ENCODE peak calls at places on chromosome 3, in six cellular contexts. One of them, this sample, is unnamed.

GRCh38 chr3:40505599-40506462 is at the start of gene ZNF620:
- DNase-seq in natural killer cell: peak; percentile 35
- DNase-seq in OCI-LY7: peak; percentile 14
- DNase-seq in RWPE2: peak; percentile 58
- DNase-seq in heart right ventricle: peak; percentile 73
- DNase-seq in HCT116: peak; percentile 76
- DNase-seq in this sample: no peak

GRCh38 chr3:39135170-39135805 is 18.1 kb downstream of the CSRNP1 start:
- DNase-seq in RWPE2: no peak
- DNase-seq in OCI-LY7: no peak
- DNase-seq in natural killer cell: no peak
- DNase-seq in heart right ventricle: peak; percentile 50
- DNase-seq in HCT116: no peak
- DNase-seq in this sample: no peak

GRCh38 chr3:4413467-4413866 is 53.6 kb downstream of the SUMF1 start:
- DNase-seq in natural killer cell: no peak
- DNase-seq in OCI-LY7: no peak
- DNase-seq in RWPE2: no peak
- DNase-seq in HCT116: no peak
- DNase-seq in heart right ventricle: no peak
- DNase-seq in this sample: no peak

GRCh38 chr3:45679805-45680204 is 9.4 kb upstream of the SACM1L start:
- DNase-seq in heart right ventricle: no peak
- DNase-seq in RWPE2: no peak
- DNase-seq in HCT116: no peak
- DNase-seq in OCI-LY7: no peak
- DNase-seq in natural killer cell: no peak
- DNase-seq in this sample: no peak

GRCh38 chr3:121436641-121437040 is 109.1 kb downstream of the POLQ start:
- DNase-seq in OCI-LY7: no peak
- DNase-seq in natural killer cell: no peak
- DNase-seq in RWPE2: no peak
- DNase-seq in heart right ventricle: no peak
- DNase-seq in HCT116: no peak
- DNase-seq in this sample: no peak

GRCh38 chr3:193783166-193783896 is 190.3 kb downstream of the OPA1 start:
- DNase-seq in OCI-LY7: no peak
- DNase-seq in RWPE2: no peak
- DNase-seq in heart right ventricle: no peak
- DNase-seq in natural killer cell: no peak
- DNase-seq in HCT116: no peak
- DNase-seq in this sample: no peak

GRCh38 chr3:177813322-177813721 is 616.0 kb upstream of the TBL1XR1 start:
- DNase-seq in RWPE2: no peak
- DNase-seq in OCI-LY7: no peak
- DNase-seq in HCT116: no peak
- DNase-seq in heart right ventricle: no peak
- DNase-seq in natural killer cell: no peak
- DNase-seq in this sample: no peak

GRCh38 chr3:143314291-143315093 is 194.9 kb downstream of the CHST2 start:
- DNase-seq in RWPE2: no peak
- DNase-seq in natural killer cell: no peak
- DNase-seq in HCT116: no peak
- DNase-seq in OCI-LY7: no peak
- DNase-seq in heart right ventricle: no peak
- DNase-seq in this sample: peak; percentile 69

GRCh38 chr3:14948609-14949038 is 1.2 kb downstream of the NR2C2 start:
- DNase-seq in natural killer cell: no peak
- DNase-seq in OCI-LY7: no peak
- DNase-seq in RWPE2: no peak
- DNase-seq in HCT116: no peak
- DNase-seq in heart right ventricle: no peak
- DNase-seq in this sample: no peak

GRCh38 chr3:9965200-9965875 is 13.1 kb upstream of the PRRT3 start:
- DNase-seq in OCI-LY7: no peak
- DNase-seq in heart right ventricle: no peak
- DNase-seq in natural killer cell: no peak
- DNase-seq in RWPE2: no peak
- DNase-seq in HCT116: no peak
- DNase-seq in this sample: no peak

GRCh38 chr3:9969632-9970019 is 17.0 kb downstream of the EMC3 start:
- DNase-seq in natural killer cell: no peak
- DNase-seq in OCI-LY7: no peak
- DNase-seq in RWPE2: no peak
- DNase-seq in HCT116: no peak
- DNase-seq in heart right ventricle: no peak
- DNase-seq in this sample: no peak

GRCh38 chr3:9966841-9967240 is 14.6 kb upstream of the PRRT3 start:
- DNase-seq in RWPE2: no peak
- DNase-seq in heart right ventricle: no peak
- DNase-seq in natural killer cell: no peak
- DNase-seq in OCI-LY7: no peak
- DNase-seq in HCT116: no peak
- DNase-seq in this sample: no peak

DNA sequence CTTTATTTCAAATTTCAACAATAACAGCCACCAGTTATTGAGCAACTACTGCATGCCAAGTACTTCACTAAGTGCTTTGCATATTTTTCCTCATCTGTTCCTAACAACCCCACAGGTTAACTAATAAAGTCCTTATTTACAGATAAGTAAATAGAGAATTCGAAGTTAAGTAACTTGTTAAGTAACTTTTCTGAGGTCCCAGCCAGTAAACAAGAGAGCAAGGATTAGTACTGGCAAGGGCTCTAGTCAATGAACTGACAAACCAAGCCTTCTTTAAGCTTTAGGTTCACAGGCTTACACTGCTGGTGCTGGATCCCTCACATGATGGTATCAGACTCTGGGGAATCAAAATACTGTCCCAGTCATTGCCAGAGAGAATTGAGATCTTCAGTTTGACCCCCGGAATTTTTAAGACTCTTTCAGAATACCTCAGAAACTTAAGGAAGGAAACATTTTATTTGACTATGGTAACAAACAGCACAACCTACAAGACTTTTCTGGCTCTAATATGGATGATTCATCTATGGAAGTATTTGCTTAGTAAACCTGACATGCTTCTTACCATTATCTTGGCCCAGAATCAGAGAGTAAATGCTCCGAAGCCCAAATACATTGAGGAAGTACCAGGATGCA is 16.5 kb downstream of the EMC3 start:
- DNase-seq in RWPE2: no peak
- DNase-seq in HCT116: no peak
- DNase-seq in natural killer cell: no peak
- DNase-seq in heart right ventricle: no peak
- DNase-seq in OCI-LY7: no peak
- DNase-seq in this sample: no peak
- TF ChIP-seq CTCF in RWPE2: no peak
- TF ChIP-seq CTCF in HCT116: no peak
- TF ChIP-seq CTCF in natural killer cell: no peak
- TF ChIP-seq CTCF in heart right ventricle: no peak
- TF ChIP-seq CTCF in OCI-LY7: no peak
- TF ChIP-seq CTCF in this sample: no peak

DNA sequence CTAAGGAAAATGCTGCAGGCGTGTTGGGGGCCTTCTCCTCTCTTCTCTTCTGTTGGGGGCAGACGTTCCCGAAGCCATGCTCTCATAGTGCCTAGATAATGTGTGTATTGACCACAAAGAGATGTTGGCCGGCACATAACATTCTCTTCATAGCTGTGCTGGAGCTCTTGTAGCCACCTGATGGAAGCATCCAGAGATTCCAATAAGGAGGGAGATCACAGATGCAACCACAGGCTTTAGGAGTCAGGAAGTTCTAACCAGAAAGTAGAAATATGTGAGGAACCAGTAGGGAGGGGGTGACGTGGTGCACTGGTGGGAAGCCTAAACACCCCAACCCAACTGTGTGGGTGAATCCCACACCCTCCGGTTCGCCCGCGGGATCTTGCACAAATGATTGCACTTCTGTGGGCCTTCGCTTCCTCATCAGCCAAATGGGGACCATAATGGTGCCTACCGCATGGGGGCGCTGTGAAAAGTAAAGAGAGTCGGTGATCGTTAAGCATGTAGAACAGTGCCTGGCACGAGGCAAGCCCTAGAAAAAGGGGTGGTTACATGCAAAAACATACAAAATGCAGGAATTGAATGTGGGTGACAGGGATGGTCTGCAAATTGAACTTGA is 87.8 kb downstream of the TOP2B start:
- DNase-seq in HCT116: no peak
- DNase-seq in RWPE2: no peak
- DNase-seq in heart right ventricle: no peak
- DNase-seq in natural killer cell: no peak
- DNase-seq in OCI-LY7: no peak
- DNase-seq in this sample: no peak
- TF ChIP-seq CTCF in HCT116: no peak
- TF ChIP-seq CTCF in RWPE2: no peak
- TF ChIP-seq CTCF in heart right ventricle: no peak
- TF ChIP-seq CTCF in natural killer cell: no peak
- TF ChIP-seq CTCF in OCI-LY7: peak; percentile 24
- TF ChIP-seq CTCF in this sample: no peak

GRCh38 chr3:23916886-23917815 is at the start of the genes NKIRAS1 and RPL15:
- DNase-seq in HCT116: peak; percentile 91
- DNase-seq in heart right ventricle: peak; percentile 96
- DNase-seq in OCI-LY7: peak; percentile 98
- DNase-seq in RWPE2: peak; percentile 98
- DNase-seq in natural killer cell: peak; percentile 94
- DNase-seq in this sample: peak; percentile 91
- TF ChIP-seq CTCF in HCT116: no peak
- TF ChIP-seq CTCF in heart right ventricle: peak; percentile 27
- TF ChIP-seq CTCF in OCI-LY7: no peak
- TF ChIP-seq CTCF in RWPE2: no peak
- TF ChIP-seq CTCF in natural killer cell: no peak
- TF ChIP-seq CTCF in this sample: peak; percentile 36

GRCh38 chr3:120040813-120041377 is 53.4 kb downstream of the GSK3B start:
- DNase-seq in RWPE2: no peak
- DNase-seq in OCI-LY7: no peak
- DNase-seq in heart right ventricle: no peak
- DNase-seq in HCT116: no peak
- DNase-seq in natural killer cell: no peak
- DNase-seq in this sample: no peak

GRCh38 chr3:120039642-120040610 is 54.3 kb downstream of the GSK3B start:
- DNase-seq in HCT116: peak; percentile 3
- DNase-seq in heart right ventricle: no peak
- DNase-seq in natural killer cell: no peak
- DNase-seq in OCI-LY7: peak; percentile 16
- DNase-seq in RWPE2: no peak
- DNase-seq in this sample: no peak
- TF ChIP-seq CTCF in HCT116: no peak
- TF ChIP-seq CTCF in heart right ventricle: no peak
- TF ChIP-seq CTCF in natural killer cell: peak; percentile 13
- TF ChIP-seq CTCF in OCI-LY7: peak; percentile 56
- TF ChIP-seq CTCF in RWPE2: no peak
- TF ChIP-seq CTCF in this sample: no peak

DNA sequence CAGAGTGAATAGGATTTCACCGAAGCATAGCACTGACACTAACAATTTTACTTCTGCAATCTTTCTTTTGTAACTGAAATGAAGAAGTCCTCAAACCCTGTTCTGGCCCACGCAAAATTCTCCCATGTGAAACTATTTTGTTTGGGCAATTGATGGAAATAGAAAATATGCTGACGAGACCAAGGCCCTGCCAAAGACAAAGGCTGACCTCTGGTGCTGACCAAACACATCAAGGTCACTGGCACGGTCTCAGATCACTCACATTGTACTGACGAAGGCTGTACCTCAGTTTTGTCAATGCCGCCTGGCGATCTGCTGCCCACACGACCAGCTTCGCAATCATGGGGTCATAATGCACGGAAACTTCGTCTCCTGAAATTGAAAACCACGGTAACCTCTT is 58.4 kb upstream of the DCUN1D1 start:
- DNase-seq in HCT116: no peak
- DNase-seq in OCI-LY7: no peak
- DNase-seq in RWPE2: no peak
- DNase-seq in natural killer cell: no peak
- DNase-seq in heart right ventricle: no peak
- DNase-seq in this sample: no peak
- TF ChIP-seq CTCF in HCT116: no peak
- TF ChIP-seq CTCF in OCI-LY7: no peak
- TF ChIP-seq CTCF in RWPE2: no peak
- TF ChIP-seq CTCF in natural killer cell: no peak
- TF ChIP-seq CTCF in heart right ventricle: no peak
- TF ChIP-seq CTCF in this sample: no peak

DNA sequence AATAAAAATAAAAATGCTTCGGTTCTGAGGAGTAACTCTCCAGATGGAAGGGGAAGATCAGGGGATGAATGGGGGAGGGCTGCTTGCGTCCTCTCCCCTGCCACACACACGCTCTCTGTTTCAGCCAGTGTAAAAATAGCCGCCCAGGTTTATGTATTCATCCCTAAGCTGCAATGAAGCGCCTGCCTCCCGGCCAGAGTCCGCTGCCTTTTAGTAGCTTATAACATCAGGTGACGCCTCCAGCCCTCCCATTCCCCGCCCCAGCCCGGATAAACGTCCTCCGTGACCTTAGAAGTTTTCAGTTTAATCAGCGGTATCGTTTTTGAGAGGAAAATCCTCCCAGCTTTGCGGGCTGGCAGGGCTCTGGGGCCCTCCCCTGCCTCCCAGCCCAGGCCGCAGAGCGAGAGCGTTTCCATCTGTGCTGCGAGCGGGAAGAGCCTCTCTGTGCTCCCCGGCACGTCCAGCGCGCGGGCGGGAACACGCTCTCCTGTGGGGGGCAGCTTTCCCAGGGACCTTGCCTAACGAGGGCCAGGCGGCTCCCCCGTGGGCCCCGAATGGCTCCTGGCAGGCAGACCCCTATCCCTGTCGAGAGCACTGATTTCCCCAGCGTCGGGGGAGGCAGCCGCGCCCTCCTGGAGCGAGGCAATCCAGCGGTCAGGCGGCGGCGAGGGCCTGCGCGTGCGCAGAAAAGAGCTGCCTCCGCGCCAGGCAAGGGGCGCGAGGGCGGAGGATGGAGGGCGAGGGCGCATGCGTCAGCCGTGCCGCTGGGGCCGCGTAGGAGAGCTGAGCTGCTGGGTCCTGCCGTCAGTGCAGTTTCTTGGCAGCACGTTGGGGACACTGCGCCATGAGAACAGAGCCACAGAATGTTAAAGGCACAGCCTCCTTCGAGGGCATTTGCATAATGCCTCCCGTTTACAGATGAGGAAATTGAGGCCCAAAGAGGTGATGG is 71.2 kb downstream of the CCNL1 start:
- DNase-seq in natural killer cell: peak; percentile 89
- DNase-seq in HCT116: peak; percentile 78
- DNase-seq in OCI-LY7: peak; percentile 95
- DNase-seq in heart right ventricle: peak; percentile 98
- DNase-seq in RWPE2: peak; percentile 85
- DNase-seq in this sample: peak; percentile 89
- TF ChIP-seq CTCF in natural killer cell: peak; percentile 16
- TF ChIP-seq CTCF in HCT116: no peak
- TF ChIP-seq CTCF in OCI-LY7: peak; percentile 43
- TF ChIP-seq CTCF in heart right ventricle: no peak
- TF ChIP-seq CTCF in RWPE2: peak; percentile 21
- TF ChIP-seq CTCF in this sample: peak; percentile 21